ENCODE peak calls at places on chromosomes 6 and 20, in five cellular contexts. V is RWPE1, D is breast epithelium, C is left cardiac atrium, Z is NCI-H69. A is an unnamed sample.
A peak's percentile ranks its signal among the peaks of the same experiment; 100 is the strongest.

GRCh38 chr6:6790891-6791290 is 202.4 kb downstream of the LY86 start:
- DNase-seq in V (peak; percentile 68), D (no peak), C (no peak), Z (no peak), A (no peak)

GRCh38 chr6:141464490-141464889 is 668.2 kb upstream of the GJE1 start:
- DNase-seq in V (no peak), D (no peak), C (no peak), Z (peak; percentile 92), A (no peak)

GRCh38 chr20:57596998-57597939 is 23.0 kb downstream of the ZBP1 start:
- DNase-seq in V (peak; percentile 89), D (peak; percentile 43), C (peak; percentile 77), Z (peak; percentile 67), A (peak; percentile 78)

GRCh38 chr6:41636803-41637178 is 1.5 kb upstream of the MDFI start:
- DNase-seq in V (peak; percentile 92), D (peak; percentile 77), C (peak; percentile 62), Z (no peak), A (no peak)

GRCh38 chr6:125511809-125512341 is 210.1 kb upstream of the HDDC2 start:
- DNase-seq in V (no peak), D (no peak), C (no peak), Z (peak; percentile 99), A (no peak)

GRCh38 chr6:157541618-157542404 is 160.8 kb downstream of the ZDHHC14 start:
- DNase-seq in V (no peak), D (no peak), C (no peak), Z (no peak), A (no peak)

GRCh38 chr6:128112494-128112893 is 211.6 kb upstream of the THEMIS start:
- DNase-seq in V (no peak), D (no peak), C (no peak), Z (peak; percentile 89), A (no peak)

GRCh38 chr6:19433101-19433500 is 404.1 kb upstream of the ID4 start:
- DNase-seq in V (no peak), D (peak; percentile 53), C (no peak), Z (peak; percentile 94), A (no peak)

GRCh38 chr20:46635514-46636091 is 15.7 kb downstream of the SLC13A3 start:
- DNase-seq in V (no peak), D (no peak), C (no peak), Z (no peak), A (no peak)

GRCh38 chr6:137775720-137776119 is 91.3 kb upstream of the TNFAIP3 start:
- DNase-seq in V (no peak), D (no peak), C (no peak), Z (peak; percentile 35), A (no peak)

GRCh38 chr6:12490904-12491571 is 200.9 kb downstream of the EDN1 start:
- DNase-seq in V (peak; percentile 41), D (no peak), C (no peak), Z (no peak), A (no peak)

GRCh38 chr6:135434095-135434494 is 63.4 kb downstream of the AHI1 start:
- DNase-seq in V (no peak), D (no peak), C (no peak), Z (no peak), A (no peak)

GRCh38 chr6:161744211-161745067 is 470.6 kb upstream of the AGPAT4 start:
- DNase-seq in V (no peak), D (no peak), C (no peak), Z (peak; percentile 59), A (no peak)